ENCODE peak calls at places on chromosomes 2 and 18, in six cellular contexts. T is cardiac muscle cell; P is endodermal cell; I is CD8-positive, alpha-beta T cell; W is AG09309; S is lower lobe of right lung. O is an unnamed sample.

GRCh38 chr2:202064206-202064880 is 8.7 kb upstream of the KIAA2012 start:
- DNase-seq in T (peak; percentile 86), P (peak; percentile 70), I (no peak), W (peak; percentile 72), S (no peak), O (no peak)

GRCh38 chr2:11168488-11168887 is 13.2 kb downstream of the SLC66A3 start:
- DNase-seq in T (no peak), P (no peak), I (no peak), W (no peak), S (no peak), O (no peak)

GRCh38 chr2:238114851-238115660 is 14.9 kb downstream of the ESPNL start:
- DNase-seq in T (no peak), P (peak; percentile 47), I (no peak), W (no peak), S (peak; percentile 30), O (no peak)

GRCh38 chr2:238971318-238972145 is 123.6 kb downstream of the TWIST2 start:
- DNase-seq in T (no peak), P (no peak), I (no peak), W (no peak), S (no peak), O (no peak)

GRCh38 chr2:104033399-104033798 is 820.5 kb upstream of the POU3F3 start:
- DNase-seq in T (no peak), P (peak; percentile 51), I (no peak), W (no peak), S (no peak), O (no peak)

GRCh38 chr18:58549814-58550339 is 79.0 kb downstream of the ALPK2 start:
- DNase-seq in T (no peak), P (no peak), I (no peak), W (no peak), S (no peak), O (no peak)

GRCh38 chr2:79855264-79856006 is 342.6 kb downstream of the CTNNA2 start:
- DNase-seq in T (no peak), P (peak; percentile 80), I (no peak), W (no peak), S (no peak), O (no peak)

GRCh38 chr2:233117811-233118480 is 57.8 kb downstream of the INPP5D start:
- DNase-seq in T (no peak), P (no peak), I (no peak), W (no peak), S (no peak), O (no peak)

GRCh38 chr2:47664817-47665216 is 118.1 kb upstream of the MSH6 start:
- DNase-seq in T (peak; percentile 10), P (peak; percentile 75), I (no peak), W (no peak), S (no peak), O (no peak)

GRCh38 chr2:235098736-235099494 is 147.1 kb downstream of the SH3BP4 start:
- DNase-seq in T (peak; percentile 34), P (no peak), I (no peak), W (peak; percentile 62), S (no peak), O (no peak)

GRCh38 chr2:160293401-160293911 is 93.4 kb upstream of the ITGB6 start:
- DNase-seq in T (peak; percentile 90), P (peak; percentile 49), I (no peak), W (peak; percentile 78), S (no peak), O (no peak)

GRCh38 chr2:151765760-151766159 is 31.5 kb upstream of the NEB start:
- DNase-seq in T (no peak), P (no peak), I (no peak), W (no peak), S (no peak), O (no peak)

GRCh38 chr2:45691600-45691999 is 40.1 kb downstream of the PRKCE start:
- DNase-seq in T (no peak), P (no peak), I (no peak), W (no peak), S (no peak), O (no peak)

GRCh38 chr2:181781082-181781786 is 100.9 kb upstream of the NEUROD1 start:
- DNase-seq in T (no peak), P (no peak), I (no peak), W (no peak), S (peak; percentile 37), O (no peak)

GRCh38 chr18:56569391-56569790 is 69.0 kb downstream of the TXNL1 start:
- DNase-seq in T (peak; percentile 22), P (no peak), I (no peak), W (no peak), S (no peak), O (no peak)

GRCh38 chr2:236177967-236178909 is 10.1 kb upstream of the GBX2 start:
- DNase-seq in T (peak; percentile 74), P (peak; percentile 94), I (no peak), W (no peak), S (no peak), O (peak; percentile 80)

GRCh38 chr2:233989221-233989620 is 61.3 kb upstream of the SPP2 start:
- DNase-seq in T (no peak), P (no peak), I (no peak), W (no peak), S (no peak), O (no peak)

GRCh38 chr2:201466050-201466660 is 14.6 kb downstream of the STRADB start:
- DNase-seq in T (peak; percentile 70), P (no peak), I (no peak), W (peak; percentile 61), S (no peak), O (no peak)

GRCh38 chr2:63249146-63249545 is 198.5 kb downstream of the OTX1 start:
- DNase-seq in T (no peak), P (no peak), I (no peak), W (no peak), S (no peak), O (no peak)

GRCh38 chr2:64939332-64939917 is 49.8 kb upstream of the SLC1A4 start:
- DNase-seq in T (no peak), P (no peak), I (no peak), W (no peak), S (no peak), O (peak; percentile 73)

GRCh38 chr2:60091884-60092283 is 461.6 kb downstream of the BCL11A start:
- DNase-seq in T (no peak), P (no peak), I (no peak), W (no peak), S (no peak), O (no peak)

GRCh38 chr2:47905454-47906260 is 641 bp downstream of the FBXO11 start:
- DNase-seq in T (peak; percentile 63), P (peak; percentile 81), I (peak; percentile 62), W (no peak), S (peak; percentile 76), O (peak; percentile 57)

GRCh38 chr2:99154643-99155536 is at the start of the genes LIPT1 and TSGA10:
- DNase-seq in T (peak; percentile 92), P (peak; percentile 92), I (peak; percentile 94), W (peak; percentile 50), S (peak; percentile 95), O (peak; percentile 92)
- TF ChIP-seq CTCF in T (no peak), P (peak; percentile 42), I (no peak), W (peak; percentile 18), S (peak; percentile 6), O (no peak)

GRCh38 chr2:74530239-74531161 is 767 bp downstream of the HTRA2 start:
- DNase-seq in T (peak; percentile 54), P (peak; percentile 83), I (peak; percentile 64), W (no peak), S (peak; percentile 68), O (peak; percentile 89)

GRCh38 chr2:74533464-74533863 is 3.7 kb downstream of the HTRA2 start:
- DNase-seq in T (no peak), P (no peak), I (no peak), W (no peak), S (no peak), O (no peak)

GRCh38 chr2:74531666-74532065 is 1.9 kb downstream of the HTRA2 start:
- DNase-seq in T (no peak), P (no peak), I (no peak), W (no peak), S (no peak), O (no peak)

GRCh38 chr2:74534411-74534810 is 4.7 kb downstream of the HTRA2 start:
- DNase-seq in T (no peak), P (no peak), I (no peak), W (no peak), S (no peak), O (no peak)

DNA sequence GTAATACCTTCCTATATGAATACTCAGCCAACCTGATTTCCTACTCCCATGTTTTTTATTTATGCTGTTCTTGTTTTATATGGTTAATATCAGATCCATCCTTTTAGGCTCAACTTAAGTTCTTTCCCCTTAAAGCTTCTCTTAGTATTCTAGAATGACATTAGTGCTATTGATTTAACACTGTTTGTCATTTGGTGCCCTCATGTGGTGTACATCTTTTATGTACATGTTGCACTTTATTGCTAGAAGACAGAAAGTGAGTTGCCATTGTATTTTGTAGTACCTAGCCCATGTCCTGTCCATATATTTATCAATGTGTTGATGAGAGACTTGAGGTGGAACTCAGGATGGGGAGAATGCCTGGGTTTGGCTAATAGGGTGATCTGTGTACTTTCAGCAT is 2.5 kb downstream of the HTRA2 start:
- DNase-seq in T (peak; percentile 68), P (no peak), I (no peak), W (no peak), S (no peak), O (peak; percentile 62)
- TF ChIP-seq CTCF in T (peak; percentile 31), P (no peak), I (peak; percentile 55), W (peak; percentile 20), S (no peak), O (peak; percentile 45)

GRCh38 chr2:137912358-137912757 is 51.9 kb upstream of the HNMT start:
- DNase-seq in T (no peak), P (no peak), I (no peak), W (no peak), S (no peak), O (peak; percentile 10)

GRCh38 chr2:137913169-137913568 is 51.1 kb upstream of the HNMT start:
- DNase-seq in T (no peak), P (no peak), I (no peak), W (no peak), S (no peak), O (no peak)

DNA sequence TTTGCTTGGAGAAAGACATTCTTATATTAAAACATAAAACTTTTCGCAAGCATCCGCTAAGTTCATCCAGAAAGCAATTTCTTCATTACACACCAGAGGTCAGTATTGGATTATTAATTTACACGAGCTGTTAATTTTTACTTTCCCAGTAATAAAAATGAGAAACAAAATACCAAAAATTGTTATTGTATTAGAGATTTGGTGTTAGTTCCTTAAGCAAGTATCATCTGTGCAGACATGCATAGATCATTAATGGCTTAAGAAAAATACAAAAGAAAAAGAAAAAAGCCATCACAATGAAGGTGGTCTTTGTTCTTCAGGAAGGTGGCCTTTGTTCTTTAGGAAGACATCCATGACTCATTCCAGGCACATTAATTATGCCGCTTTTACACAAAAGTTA is 53.6 kb upstream of the HNMT start:
- DNase-seq in T (peak; percentile 48), P (no peak), I (no peak), W (no peak), S (no peak), O (no peak)
- TF ChIP-seq CTCF in T (peak; percentile 59), P (peak; percentile 86), I (no peak), W (peak; percentile 41), S (peak; percentile 64), O (peak; percentile 41)

DNA sequence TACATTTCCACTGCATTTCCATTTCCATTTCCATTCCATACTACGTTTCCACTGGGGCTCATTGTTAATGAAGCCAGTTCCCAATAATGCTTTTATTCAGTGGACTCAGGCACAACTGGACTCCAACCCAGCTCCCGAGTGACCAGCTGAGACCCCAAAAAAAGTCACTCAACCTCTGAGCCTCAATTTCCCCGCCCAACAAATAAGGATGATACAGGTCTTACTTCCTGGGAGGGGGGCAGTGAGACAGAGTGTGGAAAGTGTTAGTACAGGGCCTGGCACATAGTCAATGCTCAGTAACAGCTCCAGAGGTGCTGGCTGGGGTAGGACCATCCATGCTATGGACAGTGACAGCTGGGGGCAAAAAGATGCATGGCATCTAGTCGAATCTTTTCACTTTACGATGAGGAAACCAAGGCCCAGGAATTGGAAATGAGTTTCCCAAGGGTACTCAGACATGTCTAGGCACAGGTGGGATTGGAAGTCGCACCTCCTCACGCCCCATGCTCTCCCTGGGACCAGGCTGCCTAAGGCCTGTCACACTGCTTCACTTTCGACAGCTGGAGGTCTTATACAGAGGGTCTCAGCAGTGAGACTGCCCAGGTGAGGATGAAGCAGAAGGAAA is 226.5 kb downstream of the ANAPC1 start:
- DNase-seq in T (no peak), P (peak; percentile 29), I (no peak), W (no peak), S (no peak), O (no peak)
- TF ChIP-seq CTCF in T (no peak), P (no peak), I (no peak), W (no peak), S (no peak), O (no peak)